ENCODE peak calls at places on chromosomes 4 and X, in seven cellular contexts. J is CD4-positive, alpha-beta T cell; T is fibroblast of the aortic adventitia; S is psoas muscle; B is endothelial cell; R is Peyer's patch; O is tibial nerve. F is an unnamed sample.

GRCh38 chr4:25843340-25844097 is 19.3 kb downstream of the SEL1L3 start:
- DNase-seq in S (no peak), T (peak; percentile 50), O (no peak), B (no peak), J (no peak), R (peak; percentile 76), F (no peak)

GRCh38 chrX:108584617-108585211 is 145.1 kb downstream of the COL4A5 start:
- DNase-seq in O (no peak), J (no peak), B (peak; percentile 8), T (no peak), R (no peak), S (no peak), F (no peak)

GRCh38 chr4:112517067-112517588 is 1.1 kb upstream of the NEUROG2 start:
- DNase-seq in J (no peak), T (no peak), R (no peak), S (no peak), O (no peak), B (no peak), F (peak; percentile 53)

GRCh38 chr4:7158991-7159390 is 33.3 kb upstream of the SORCS2 start:
- DNase-seq in R (peak; percentile 34), S (peak; percentile 32), B (no peak), T (no peak), J (no peak), O (peak; percentile 2), F (no peak)

GRCh38 chrX:526295-527224 is 104.0 kb upstream of the SHOX start:
- DNase-seq in O (no peak), S (no peak), J (no peak), B (no peak), R (no peak), T (no peak), F (no peak)

GRCh38 chrX:110418857-110419249 is 60.2 kb downstream of the RTL9 start:
- DNase-seq in B (no peak), O (no peak), R (no peak), T (no peak), S (no peak), J (no peak), F (no peak)

GRCh38 chr4:71635094-71635493 is 148.8 kb downstream of the GC start:
- DNase-seq in J (no peak), R (no peak), B (no peak), S (no peak), T (no peak), O (no peak), F (no peak)

GRCh38 chr4:125091031-125091540 is 223.7 kb upstream of the FAT4 start:
- DNase-seq in O (no peak), J (no peak), S (no peak), B (no peak), R (no peak), T (no peak), F (no peak)

GRCh38 chrX:30065226-30065625 is 150.1 kb upstream of the MAGEB2 start:
- DNase-seq in O (no peak), B (no peak), S (no peak), J (no peak), T (peak; percentile 22), R (no peak), F (no peak)

GRCh38 chr4:85222561-85222960 is 252.4 kb upstream of the ARHGAP24 start:
- DNase-seq in O (no peak), R (no peak), T (no peak), B (no peak), S (no peak), J (no peak), F (no peak)

GRCh38 chr4:85221606-85222005 is 253.3 kb upstream of the ARHGAP24 start:
- DNase-seq in O (no peak), R (no peak), S (no peak), J (no peak), B (no peak), T (no peak), F (no peak)
- TF ChIP-seq CTCF in O (no peak), R (no peak), S (no peak), J (no peak), B (no peak), T (no peak), F (no peak)

GRCh38 chr4:164997941-164998340 is 20.5 kb upstream of the TRIM61 start:
- DNase-seq in B (no peak), T (no peak), O (no peak), R (no peak), J (no peak), S (no peak), F (no peak)

GRCh38 chr4:164997324-164997723 is 19.9 kb upstream of the TRIM61 start:
- DNase-seq in J (no peak), T (no peak), B (no peak), R (no peak), O (no peak), S (no peak), F (no peak)
- TF ChIP-seq CTCF in J (no peak), T (no peak), B (no peak), R (no peak), O (no peak), S (no peak), F (no peak)

GRCh38 chr4:163558539-163559044 is 64.1 kb downstream of the TMA16 start:
- DNase-seq in T (no peak), J (no peak), B (no peak), S (no peak), R (no peak), O (no peak), F (no peak)

GRCh38 chr4:163556169-163556568 is 61.7 kb downstream of the TMA16 start:
- DNase-seq in B (no peak), J (no peak), S (no peak), R (no peak), T (no peak), O (no peak), F (no peak)

GRCh38 chr4:163556650-163557391 is 62.3 kb downstream of the TMA16 start:
- DNase-seq in B (no peak), S (no peak), O (no peak), R (no peak), T (no peak), J (no peak), F (no peak)

GRCh38 chr4:163553146-163553545 is 58.7 kb downstream of the TMA16 start:
- DNase-seq in B (no peak), S (no peak), T (no peak), J (no peak), R (no peak), O (no peak), F (no peak)

GRCh38 chr4:163554870-163555465 is 60.5 kb downstream of the TMA16 start:
- DNase-seq in T (peak; percentile 51), B (no peak), O (no peak), S (no peak), R (no peak), J (no peak), F (no peak)
- TF ChIP-seq CTCF in T (peak; percentile 73), B (peak; percentile 93), O (peak; percentile 73), S (peak; percentile 57), R (peak; percentile 71), J (peak; percentile 94), F (peak; percentile 93)

GRCh38 chr4:185317880-185318279 is 77.8 kb downstream of the LRP2BP start:
- DNase-seq in R (no peak), T (no peak), B (no peak), S (no peak), J (no peak), O (no peak), F (no peak)
- TF ChIP-seq CTCF in R (no peak), T (no peak), B (no peak), S (no peak), J (no peak), O (no peak), F (no peak)

GRCh38 chr4:2186865-2187172 is 55.1 kb downstream of the HAUS3 start:
- DNase-seq in R (no peak), O (no peak), J (no peak), T (no peak), S (no peak), B (no peak), F (no peak)

GRCh38 chr4:2182981-2183380 is 58.9 kb downstream of the HAUS3 start:
- DNase-seq in B (no peak), O (no peak), R (no peak), T (peak; percentile 35), S (no peak), J (no peak), F (no peak)

GRCh38 chr4:2183394-2183793 is 58.5 kb downstream of the HAUS3 start:
- DNase-seq in R (no peak), T (peak; percentile 37), B (no peak), J (no peak), S (no peak), O (no peak), F (no peak)

GRCh38 chr4:2180410-2180809 is 61.5 kb downstream of the HAUS3 start:
- DNase-seq in T (no peak), J (no peak), O (no peak), R (no peak), B (no peak), S (no peak), F (no peak)

GRCh38 chr4:2186133-2186864 is 55.6 kb downstream of the HAUS3 start:
- DNase-seq in J (no peak), T (peak; percentile 29), S (no peak), R (no peak), B (peak; percentile 17), O (no peak), F (no peak)
- TF ChIP-seq CTCF in J (no peak), T (peak; percentile 20), S (peak; percentile 35), R (peak; percentile 19), B (peak; percentile 24), O (peak; percentile 18), F (no peak)

DNA sequence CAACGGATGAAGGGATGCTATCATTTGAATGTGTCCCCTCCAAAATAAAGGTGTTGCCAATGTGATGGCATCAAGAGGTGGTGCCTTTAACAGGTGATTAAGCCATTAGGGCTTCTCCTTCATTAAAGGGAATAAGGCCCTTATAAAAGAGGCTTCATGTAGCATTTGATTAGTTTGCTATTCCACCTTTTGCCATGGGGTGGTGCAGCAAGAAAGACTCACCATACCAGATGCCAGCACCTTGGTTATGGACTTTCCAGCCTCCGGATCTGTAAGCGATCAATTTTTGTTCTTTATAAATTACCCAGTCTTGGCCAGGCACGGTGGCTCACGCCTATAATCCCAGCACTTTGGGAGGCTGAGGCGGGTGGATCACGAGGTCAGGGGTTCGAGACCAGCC is 7.9 kb upstream of the SLC25A43 start:
- DNase-seq in B (no peak), J (no peak), R (no peak), S (no peak), O (no peak), T (peak; percentile 51), F (no peak)
- TF ChIP-seq CTCF in B (no peak), J (no peak), R (peak; percentile 25), S (no peak), O (no peak), T (peak; percentile 48), F (no peak)